ENCODE peak calls at places on chromosome 10, in seven cellular contexts. T, H, L, D, U, O and C are unnamed samples.

GRCh38 chr10:50538473-50539398 is 85.0 kb downstream of the SGMS1 start:
- DNase-seq in T (no peak), L (no peak), D (no peak), O (no peak), H (no peak), U (peak), C (no peak)

GRCh38 chr10:129531195-129531968 is 64.3 kb downstream of the MGMT start:
- DNase-seq in T (no peak), O (no peak), H (no peak), U (no peak), D (no peak), L (peak), C (no peak)

GRCh38 chr10:78774999-78775711 is 293.6 kb upstream of the ZMIZ1 start:
- DNase-seq in H (no peak), L (no peak), O (no peak), U (no peak), T (peak), D (no peak), C (no peak)

GRCh38 chr10:61730671-61731070 is 67.9 kb downstream of the CABCOCO1 start:
- DNase-seq in O (no peak), H (no peak), L (no peak), U (no peak), T (no peak), D (no peak), C (no peak)

GRCh38 chr10:59175538-59176240 is 754 bp upstream of the PHYHIPL start:
- DNase-seq in U (no peak), H (no peak), O (no peak), L (no peak), D (peak), T (peak), C (no peak)

GRCh38 chr10:120634629-120635028 is 177.6 kb downstream of the PLPP4 start:
- DNase-seq in T (no peak), O (no peak), D (no peak), U (no peak), L (no peak), H (no peak), C (no peak)

GRCh38 chr10:82377608-82378007 is 502.6 kb downstream of the NRG3 start:
- DNase-seq in D (no peak), H (no peak), T (no peak), L (no peak), O (no peak), U (no peak), C (no peak)

GRCh38 chr10:34489973-34490372 is 325.1 kb downstream of the PARD3 start:
- DNase-seq in D (peak), H (no peak), U (no peak), T (no peak), L (peak), O (no peak), C (no peak)

GRCh38 chr10:62136931-62137330 is 131.7 kb downstream of the RTKN2 start:
- DNase-seq in O (no peak), T (no peak), U (no peak), L (peak), H (no peak), D (no peak), C (no peak)

GRCh38 chr10:36671607-36672006 is 453.8 kb upstream of the ANKRD30A start:
- DNase-seq in T (no peak), L (peak), H (no peak), D (no peak), U (no peak), O (no peak), C (no peak)

GRCh38 chr10:126640391-126640790 is 30.1 kb downstream of the C10orf90 start:
- DNase-seq in L (no peak), T (no peak), H (no peak), D (no peak), O (no peak), U (no peak), C (no peak)

GRCh38 chr10:73136627-73137026 is 26.4 kb downstream of the NUDT13 start:
- DNase-seq in U (no peak), H (no peak), O (no peak), T (no peak), D (no peak), L (no peak), C (no peak)

GRCh38 chr10:102628451-102628911 is 15.8 kb upstream of the TRIM8 start:
- DNase-seq in U (no peak), D (no peak), T (no peak), L (no peak), H (no peak), O (no peak), C (no peak)

GRCh38 chr10:76444034-76444800 is 1012.8 kb downstream of the LRMDA start:
- DNase-seq in T (no peak), H (no peak), O (no peak), U (no peak), D (no peak), L (no peak), C (no peak)

GRCh38 chr10:3828404-3829192 is 43.6 kb upstream of the KLF6 start:
- DNase-seq in D (no peak), U (peak), T (no peak), O (no peak), L (no peak), H (no peak), C (no peak)

GRCh38 chr10:132280646-132281074 is 27.1 kb downstream of the STK32C start:
- DNase-seq in O (no peak), L (no peak), U (no peak), D (no peak), H (no peak), T (no peak), C (no peak)

GRCh38 chr10:11462071-11462470 is 149.4 kb downstream of the USP6NL start:
- DNase-seq in H (no peak), T (no peak), L (no peak), D (no peak), U (no peak), O (no peak), C (no peak)

GRCh38 chr10:42879380-42880254 is 97.0 kb downstream of the BMS1 start:
- DNase-seq in H (no peak), T (no peak), U (no peak), D (no peak), O (no peak), L (no peak), C (no peak)

GRCh38 chr10:22476601-22477364 is 131.5 kb downstream of the SPAG6 start:
- DNase-seq in U (peak), T (no peak), H (no peak), O (no peak), L (no peak), D (no peak), C (no peak)

GRCh38 chr10:115762029-115762428 is 511.0 kb downstream of the GFRA1 start:
- DNase-seq in T (no peak), O (no peak), H (no peak), U (no peak), L (no peak), D (no peak), C (no peak)

GRCh38 chr10:77819210-77820140 is 107.1 kb downstream of the DLG5 start:
- DNase-seq in O (no peak), U (no peak), T (no peak), H (no peak), D (no peak), L (no peak), C (no peak)

GRCh38 chr10:96402417-96403305 is 43.9 kb upstream of the OPALIN start:
- DNase-seq in L (no peak), U (no peak), O (no peak), T (no peak), D (no peak), H (no peak), C (no peak)

GRCh38 chr10:89392974-89393373 is 551 bp downstream of the IFIT1 start:
- DNase-seq in O (no peak), H (no peak), D (no peak), T (no peak), U (no peak), L (peak), C (no peak)